ENCODE peak calls at places on chromosome 3, in five cellular contexts. One of them, this sample, is unnamed.

GRCh38 chr3:47884603-47885002 is 81.7 kb downstream of the DHX30 start:
- DNase-seq in endothelial cell of umbilical vein: no peak
- DNase-seq in choroid plexus epithelial cell: no peak
- DNase-seq in left ventricle myocardium inferior: no peak
- DNase-seq in fibroblast of lung: no peak
- DNase-seq in this sample: no peak

GRCh38 chr3:54870423-54870822 is 57.4 kb downstream of the LRTM1 start:
- DNase-seq in fibroblast of lung: peak
- DNase-seq in choroid plexus epithelial cell: peak
- DNase-seq in endothelial cell of umbilical vein: no peak
- DNase-seq in left ventricle myocardium inferior: no peak
- DNase-seq in this sample: no peak

GRCh38 chr3:114179575-114179974 is 723 bp upstream of the DRD3 start:
- DNase-seq in choroid plexus epithelial cell: peak
- DNase-seq in left ventricle myocardium inferior: no peak
- DNase-seq in endothelial cell of umbilical vein: peak
- DNase-seq in fibroblast of lung: peak
- DNase-seq in this sample: no peak

GRCh38 chr3:120029749-120030148 is 64.5 kb downstream of the GSK3B start:
- DNase-seq in choroid plexus epithelial cell: no peak
- DNase-seq in fibroblast of lung: no peak
- DNase-seq in endothelial cell of umbilical vein: no peak
- DNase-seq in left ventricle myocardium inferior: no peak
- DNase-seq in this sample: no peak

GRCh38 chr3:144638009-144638408 is 666.4 kb downstream of the DIPK2A start:
- DNase-seq in choroid plexus epithelial cell: no peak
- DNase-seq in left ventricle myocardium inferior: no peak
- DNase-seq in fibroblast of lung: no peak
- DNase-seq in endothelial cell of umbilical vein: no peak
- DNase-seq in this sample: no peak

GRCh38 chr3:143040264-143040879 is 39.0 kb downstream of the U2SURP start:
- DNase-seq in choroid plexus epithelial cell: peak
- DNase-seq in left ventricle myocardium inferior: no peak
- DNase-seq in endothelial cell of umbilical vein: peak
- DNase-seq in fibroblast of lung: peak
- DNase-seq in this sample: no peak

GRCh38 chr3:17132286-17133115 is 247.7 kb downstream of the PLCL2 start:
- DNase-seq in endothelial cell of umbilical vein: no peak
- DNase-seq in choroid plexus epithelial cell: no peak
- DNase-seq in left ventricle myocardium inferior: no peak
- DNase-seq in fibroblast of lung: no peak
- DNase-seq in this sample: no peak

GRCh38 chr3:41236198-41236597 is 36.9 kb downstream of the CTNNB1 start:
- DNase-seq in endothelial cell of umbilical vein: no peak
- DNase-seq in left ventricle myocardium inferior: no peak
- DNase-seq in choroid plexus epithelial cell: no peak
- DNase-seq in fibroblast of lung: no peak
- DNase-seq in this sample: no peak

GRCh38 chr3:108036984-108037741 is 53.7 kb downstream of the CD47 start:
- DNase-seq in fibroblast of lung: peak
- DNase-seq in left ventricle myocardium inferior: no peak
- DNase-seq in choroid plexus epithelial cell: peak
- DNase-seq in endothelial cell of umbilical vein: no peak
- DNase-seq in this sample: no peak

GRCh38 chr3:129078510-129078909 is 17.9 kb downstream of the GP9 start:
- DNase-seq in endothelial cell of umbilical vein: no peak
- DNase-seq in fibroblast of lung: no peak
- DNase-seq in choroid plexus epithelial cell: no peak
- DNase-seq in left ventricle myocardium inferior: no peak
- DNase-seq in this sample: no peak

GRCh38 chr3:160661660-160662059 is 15.3 kb upstream of the ARL14 start:
- DNase-seq in fibroblast of lung: peak
- DNase-seq in choroid plexus epithelial cell: no peak
- DNase-seq in endothelial cell of umbilical vein: no peak
- DNase-seq in left ventricle myocardium inferior: no peak
- DNase-seq in this sample: no peak

GRCh38 chr3:52004158-52004787 is 8.6 kb upstream of the RPL29 start:
- DNase-seq in endothelial cell of umbilical vein: peak
- DNase-seq in fibroblast of lung: peak
- DNase-seq in choroid plexus epithelial cell: peak
- DNase-seq in left ventricle myocardium inferior: peak
- DNase-seq in this sample: no peak

GRCh38 chr3:53677406-53677805 is 168.8 kb downstream of the CHDH start:
- DNase-seq in fibroblast of lung: no peak
- DNase-seq in endothelial cell of umbilical vein: no peak
- DNase-seq in left ventricle myocardium inferior: no peak
- DNase-seq in choroid plexus epithelial cell: no peak
- DNase-seq in this sample: peak

GRCh38 chr3:88807471-88808090 is 299.8 kb upstream of the EPHA3 start:
- DNase-seq in left ventricle myocardium inferior: no peak
- DNase-seq in endothelial cell of umbilical vein: no peak
- DNase-seq in choroid plexus epithelial cell: peak
- DNase-seq in fibroblast of lung: peak
- DNase-seq in this sample: no peak

GRCh38 chr3:16790432-16791379 is 94.0 kb upstream of the PLCL2 start:
- DNase-seq in left ventricle myocardium inferior: no peak
- DNase-seq in choroid plexus epithelial cell: no peak
- DNase-seq in fibroblast of lung: no peak
- DNase-seq in endothelial cell of umbilical vein: no peak
- DNase-seq in this sample: no peak

GRCh38 chr3:142273501-142273900 is 48.1 kb upstream of the GK5 start:
- DNase-seq in left ventricle myocardium inferior: no peak
- DNase-seq in choroid plexus epithelial cell: no peak
- DNase-seq in endothelial cell of umbilical vein: no peak
- DNase-seq in fibroblast of lung: no peak
- DNase-seq in this sample: no peak

GRCh38 chr3:145183261-145183660 is 977.7 kb downstream of the PLOD2 start:
- DNase-seq in choroid plexus epithelial cell: peak
- DNase-seq in endothelial cell of umbilical vein: no peak
- DNase-seq in left ventricle myocardium inferior: no peak
- DNase-seq in fibroblast of lung: no peak
- DNase-seq in this sample: no peak

GRCh38 chr3:77001071-77001470 is 38.8 kb upstream of the ROBO2 start:
- DNase-seq in choroid plexus epithelial cell: no peak
- DNase-seq in fibroblast of lung: no peak
- DNase-seq in left ventricle myocardium inferior: no peak
- DNase-seq in endothelial cell of umbilical vein: no peak
- DNase-seq in this sample: no peak

GRCh38 chr3:130395916-130396315 is 50.4 kb downstream of the COL6A5 start:
- DNase-seq in choroid plexus epithelial cell: peak
- DNase-seq in endothelial cell of umbilical vein: peak
- DNase-seq in left ventricle myocardium inferior: no peak
- DNase-seq in fibroblast of lung: peak
- DNase-seq in this sample: no peak

GRCh38 chr3:13834258-13835035 is 45.4 kb downstream of the WNT7A start:
- DNase-seq in choroid plexus epithelial cell: no peak
- DNase-seq in fibroblast of lung: no peak
- DNase-seq in endothelial cell of umbilical vein: no peak
- DNase-seq in left ventricle myocardium inferior: no peak
- DNase-seq in this sample: no peak

GRCh38 chr3:30779686-30780287 is 114.7 kb downstream of the GADL1 start:
- DNase-seq in fibroblast of lung: no peak
- DNase-seq in left ventricle myocardium inferior: no peak
- DNase-seq in endothelial cell of umbilical vein: peak
- DNase-seq in choroid plexus epithelial cell: peak
- DNase-seq in this sample: no peak

GRCh38 chr3:142117052-142117451 is 32.3 kb downstream of the TFDP2 start:
- DNase-seq in endothelial cell of umbilical vein: no peak
- DNase-seq in choroid plexus epithelial cell: peak
- DNase-seq in fibroblast of lung: peak
- DNase-seq in left ventricle myocardium inferior: no peak
- DNase-seq in this sample: no peak

GRCh38 chr3:42605550-42606173 is 5.2 kb downstream of the NKTR start:
- DNase-seq in endothelial cell of umbilical vein: peak
- DNase-seq in fibroblast of lung: peak
- DNase-seq in left ventricle myocardium inferior: no peak
- DNase-seq in choroid plexus epithelial cell: no peak
- DNase-seq in this sample: no peak

GRCh38 chr3:126487151-126487771 is 11.6 kb upstream of the ZXDC start:
- DNase-seq in left ventricle myocardium inferior: no peak
- DNase-seq in endothelial cell of umbilical vein: peak
- DNase-seq in fibroblast of lung: no peak
- DNase-seq in choroid plexus epithelial cell: peak
- DNase-seq in this sample: no peak

GRCh38 chr3:6825527-6825926 is 35.4 kb upstream of the GRM7 start:
- DNase-seq in left ventricle myocardium inferior: no peak
- DNase-seq in endothelial cell of umbilical vein: no peak
- DNase-seq in fibroblast of lung: no peak
- DNase-seq in choroid plexus epithelial cell: no peak
- DNase-seq in this sample: no peak

GRCh38 chr3:51975857-51976549 is 1.1 kb downstream of the ABHD14A start:
- DNase-seq in fibroblast of lung: peak
- DNase-seq in left ventricle myocardium inferior: peak
- DNase-seq in endothelial cell of umbilical vein: peak
- DNase-seq in choroid plexus epithelial cell: peak
- DNase-seq in this sample: peak

DNA sequence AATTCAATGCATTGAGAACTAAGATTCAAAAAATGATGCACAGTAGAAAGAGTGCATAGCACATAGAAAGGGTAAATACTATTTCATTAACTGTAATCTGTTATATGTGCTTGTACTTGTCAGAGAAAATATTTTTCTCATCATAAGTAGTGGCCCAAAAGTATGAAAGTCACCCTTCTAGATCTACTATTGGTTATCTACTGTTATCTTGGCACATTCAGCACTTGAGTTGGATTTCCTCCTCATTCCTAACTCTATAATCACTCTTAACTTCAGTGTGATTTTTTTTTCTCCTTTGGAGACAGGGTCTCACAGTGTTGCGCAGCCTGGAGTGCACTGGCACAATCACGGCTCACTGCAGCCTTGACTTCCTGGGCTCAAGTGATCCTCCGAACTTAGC is 194.4 kb downstream of the PCCB start:
- DNase-seq in choroid plexus epithelial cell: no peak
- DNase-seq in fibroblast of lung: peak
- DNase-seq in left ventricle myocardium inferior: no peak
- DNase-seq in endothelial cell of umbilical vein: no peak
- DNase-seq in this sample: no peak
- H3K4me3 ChIP-seq in choroid plexus epithelial cell: no peak
- H3K4me3 ChIP-seq in fibroblast of lung: no peak
- H3K4me3 ChIP-seq in left ventricle myocardium inferior: no peak
- H3K4me3 ChIP-seq in endothelial cell of umbilical vein: no peak
- H3K4me3 ChIP-seq in this sample: no peak

DNA sequence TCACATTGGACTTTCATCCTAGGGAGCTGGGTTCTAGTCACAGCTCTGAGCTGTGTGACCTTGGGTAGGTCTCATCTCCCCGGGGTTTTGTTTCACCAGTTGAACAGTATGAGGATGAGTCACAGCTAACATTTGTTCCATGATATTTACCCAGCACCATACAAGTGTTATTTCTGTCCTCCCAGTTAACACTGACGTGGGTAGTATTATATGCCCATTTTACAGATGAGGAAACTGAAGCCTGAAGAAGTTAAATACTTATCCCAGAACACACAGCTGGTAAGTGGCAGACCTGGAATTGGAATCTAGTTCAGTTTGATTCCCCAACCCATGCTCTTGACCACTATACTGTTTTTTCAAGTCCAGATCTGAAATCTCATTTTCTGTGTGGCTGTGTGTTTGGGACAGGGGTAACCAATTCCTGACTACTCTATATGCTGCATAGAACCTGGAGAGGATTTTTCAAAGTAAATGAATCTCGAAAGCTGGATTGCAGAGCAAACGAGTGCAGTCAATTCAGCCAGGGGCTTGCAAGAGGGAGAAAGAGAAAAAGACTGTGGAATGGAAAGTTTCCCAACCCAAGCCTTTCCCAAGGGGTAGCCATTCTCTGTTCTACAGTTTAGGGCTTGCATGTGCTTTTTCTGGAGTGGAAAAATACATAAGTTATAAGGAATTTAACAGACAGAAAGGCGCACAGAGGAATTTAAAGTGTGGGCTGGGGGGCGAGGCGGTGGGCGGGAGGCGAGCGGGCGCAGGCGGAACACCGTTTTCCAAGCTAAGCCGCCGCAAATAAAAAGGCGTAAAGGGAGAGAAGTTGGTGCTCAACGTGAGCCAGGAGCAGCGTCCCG is 684 bp upstream of the RARB start:
- DNase-seq in fibroblast of lung: peak
- DNase-seq in choroid plexus epithelial cell: peak
- DNase-seq in endothelial cell of umbilical vein: peak
- DNase-seq in left ventricle myocardium inferior: no peak
- DNase-seq in this sample: no peak
- H3K4me3 ChIP-seq in fibroblast of lung: peak
- H3K4me3 ChIP-seq in choroid plexus epithelial cell: peak
- H3K4me3 ChIP-seq in endothelial cell of umbilical vein: peak
- H3K4me3 ChIP-seq in left ventricle myocardium inferior: peak
- H3K4me3 ChIP-seq in this sample: peak

GRCh38 chr3:112302061-112302830 is 8.2 kb upstream of the SLC9C1 start:
- DNase-seq in fibroblast of lung: no peak
- DNase-seq in left ventricle myocardium inferior: no peak
- DNase-seq in choroid plexus epithelial cell: peak
- DNase-seq in endothelial cell of umbilical vein: no peak
- DNase-seq in this sample: no peak

GRCh38 chr3:112304611-112305010 is 10.6 kb upstream of the SLC9C1 start:
- DNase-seq in choroid plexus epithelial cell: peak
- DNase-seq in endothelial cell of umbilical vein: no peak
- DNase-seq in left ventricle myocardium inferior: no peak
- DNase-seq in fibroblast of lung: peak
- DNase-seq in this sample: no peak

GRCh38 chr3:112303811-112304325 is 9.9 kb upstream of the SLC9C1 start:
- DNase-seq in endothelial cell of umbilical vein: peak
- DNase-seq in left ventricle myocardium inferior: no peak
- DNase-seq in fibroblast of lung: peak
- DNase-seq in choroid plexus epithelial cell: peak
- DNase-seq in this sample: peak

GRCh38 chr3:112306825-112307224 is 12.8 kb upstream of the SLC9C1 start:
- DNase-seq in endothelial cell of umbilical vein: no peak
- DNase-seq in fibroblast of lung: no peak
- DNase-seq in choroid plexus epithelial cell: no peak
- DNase-seq in left ventricle myocardium inferior: no peak
- DNase-seq in this sample: no peak

GRCh38 chr3:112302881-112303761 is 9.1 kb upstream of the SLC9C1 start:
- DNase-seq in fibroblast of lung: peak
- DNase-seq in choroid plexus epithelial cell: peak
- DNase-seq in endothelial cell of umbilical vein: peak
- DNase-seq in left ventricle myocardium inferior: no peak
- DNase-seq in this sample: no peak
- H3K4me3 ChIP-seq in fibroblast of lung: peak
- H3K4me3 ChIP-seq in choroid plexus epithelial cell: peak
- H3K4me3 ChIP-seq in endothelial cell of umbilical vein: peak
- H3K4me3 ChIP-seq in left ventricle myocardium inferior: peak
- H3K4me3 ChIP-seq in this sample: peak

GRCh38 chr3:36679384-36680200 is 84.8 kb downstream of the DCLK3 start:
- DNase-seq in left ventricle myocardium inferior: no peak
- DNase-seq in fibroblast of lung: peak
- DNase-seq in choroid plexus epithelial cell: peak
- DNase-seq in endothelial cell of umbilical vein: no peak
- DNase-seq in this sample: no peak

GRCh38 chr3:36681867-36682266 is 82.5 kb downstream of the DCLK3 start:
- DNase-seq in left ventricle myocardium inferior: no peak
- DNase-seq in choroid plexus epithelial cell: no peak
- DNase-seq in endothelial cell of umbilical vein: no peak
- DNase-seq in fibroblast of lung: no peak
- DNase-seq in this sample: no peak

GRCh38 chr3:36677331-36678007 is 86.9 kb downstream of the DCLK3 start:
- DNase-seq in left ventricle myocardium inferior: no peak
- DNase-seq in fibroblast of lung: peak
- DNase-seq in choroid plexus epithelial cell: peak
- DNase-seq in endothelial cell of umbilical vein: no peak
- DNase-seq in this sample: no peak

GRCh38 chr3:36674816-36675215 is 89.5 kb downstream of the DCLK3 start:
- DNase-seq in endothelial cell of umbilical vein: no peak
- DNase-seq in choroid plexus epithelial cell: no peak
- DNase-seq in fibroblast of lung: no peak
- DNase-seq in left ventricle myocardium inferior: no peak
- DNase-seq in this sample: no peak

GRCh38 chr3:36678216-36679013 is 85.9 kb downstream of the DCLK3 start:
- DNase-seq in choroid plexus epithelial cell: peak
- DNase-seq in endothelial cell of umbilical vein: no peak
- DNase-seq in fibroblast of lung: peak
- DNase-seq in left ventricle myocardium inferior: no peak
- DNase-seq in this sample: no peak
- H3K4me3 ChIP-seq in choroid plexus epithelial cell: no peak
- H3K4me3 ChIP-seq in endothelial cell of umbilical vein: no peak
- H3K4me3 ChIP-seq in fibroblast of lung: no peak
- H3K4me3 ChIP-seq in left ventricle myocardium inferior: no peak
- H3K4me3 ChIP-seq in this sample: no peak

This sample was measured in thyroid gland.